ENCODE peak calls at places on chromosomes 6 and 20, in nine cellular contexts. L is fibroblast of mammary gland; E is brain microvascular endothelial cell; M is GM23248; D is GM19239; Q is mucosa of gallbladder; P is nucleus accumbens; N is COR-L47; W is stimulated activated CD8-positive, alpha-beta memory T cell treated with anti-CD3 and anti-CD28 coated beads, Interleukin-12 subunit alpha, Interleukin-12 subunit beta, amount 100 ng/mL, for 4 hours. I is an unnamed sample.

GRCh38 chr6:116246089-116246488 is 7.8 kb downstream of the TSPYL4 start:
- DNase-seq in L (peak; percentile 23), E (peak; percentile 84), M (peak; percentile 67), D (no peak), Q (no peak), P (no peak), N (no peak), W (no peak), I (no peak)

GRCh38 chr6:4413073-4413472 is 277.7 kb upstream of the ECI2 start:
- DNase-seq in L (peak; percentile 78), E (peak; percentile 89), M (peak; percentile 92), D (no peak), Q (no peak), P (no peak), N (no peak), W (no peak), I (no peak)

GRCh38 chr6:43964659-43965570 is 162.3 kb downstream of the MRPL14 start:
- DNase-seq in L (no peak), E (no peak), M (no peak), D (no peak), Q (no peak), P (no peak), N (no peak), W (no peak), I (no peak)

GRCh38 chr6:85676086-85676729 is 33.5 kb upstream of the SYNCRIP start:
- DNase-seq in L (peak; percentile 49), E (no peak), M (peak; percentile 57), D (no peak), Q (no peak), P (no peak), N (no peak), W (no peak), I (peak; percentile 18)

GRCh38 chr20:37346232-37346525 is 239 bp downstream of the SRC start:
- DNase-seq in L (no peak), E (no peak), M (peak; percentile 58), D (no peak), Q (no peak), P (no peak), N (no peak), W (no peak), I (no peak)

GRCh38 chr6:37785002-37785687 is 34.4 kb upstream of the ZFAND3 start:
- DNase-seq in L (no peak), E (no peak), M (no peak), D (no peak), Q (no peak), P (no peak), N (no peak), W (no peak), I (no peak)

GRCh38 chr6:130324657-130325056 is 41.2 kb upstream of the TMEM200A start:
- DNase-seq in L (peak; percentile 85), E (peak; percentile 74), M (peak; percentile 92), D (no peak), Q (no peak), P (no peak), N (no peak), W (no peak), I (no peak)

GRCh38 chr6:163459007-163459406 is 44.5 kb downstream of the QKI start:
- DNase-seq in L (no peak), E (no peak), M (no peak), D (no peak), Q (no peak), P (no peak), N (no peak), W (no peak), I (no peak)

GRCh38 chr6:133724726-133725125 is 164.2 kb upstream of the TCF21 start:
- DNase-seq in L (peak; percentile 51), E (peak; percentile 26), M (peak; percentile 66), D (no peak), Q (no peak), P (no peak), N (no peak), W (no peak), I (no peak)